ENCODE peak calls at places on chromosomes 5 and 9, in eight cellular contexts. One of them, this sample, is unnamed.

GRCh38 chr9:133149130-133150015 is 14.3 kb downstream of the GBGT1 start:
- DNase-seq in activated CD8-positive, alpha-beta memory T cell treated with anti-CD3 and anti-CD28 coated beads, Interleukin-2, amount 50 U/mL, for 48 hours: peak
- DNase-seq in NT2/D1: peak
- DNase-seq in cardiac septum: peak
- DNase-seq in ELF-1: peak
- DNase-seq in frontal cortex: peak
- DNase-seq in stimulated activated CD8-positive, alpha-beta memory T cell treated with anti-CD3 and anti-CD28 coated beads, Interleukin-12 subunit alpha, Interleukin-12 subunit beta, amount 100 ng/mL, for 1 hour: peak
- DNase-seq in HT1080: peak
- DNase-seq in this sample: peak

GRCh38 chr5:2128696-2129340 is 246.1 kb upstream of the IRX4 start:
- DNase-seq in activated CD8-positive, alpha-beta memory T cell treated with anti-CD3 and anti-CD28 coated beads, Interleukin-2, amount 50 U/mL, for 48 hours: no peak
- DNase-seq in NT2/D1: no peak
- DNase-seq in cardiac septum: no peak
- DNase-seq in ELF-1: no peak
- DNase-seq in frontal cortex: no peak
- DNase-seq in stimulated activated CD8-positive, alpha-beta memory T cell treated with anti-CD3 and anti-CD28 coated beads, Interleukin-12 subunit alpha, Interleukin-12 subunit beta, amount 100 ng/mL, for 1 hour: no peak
- DNase-seq in HT1080: no peak
- DNase-seq in this sample: no peak

GRCh38 chr9:128082173-128082572 is 14.1 kb downstream of the SLC25A25 start:
- DNase-seq in activated CD8-positive, alpha-beta memory T cell treated with anti-CD3 and anti-CD28 coated beads, Interleukin-2, amount 50 U/mL, for 48 hours: no peak
- DNase-seq in NT2/D1: no peak
- DNase-seq in cardiac septum: no peak
- DNase-seq in ELF-1: peak
- DNase-seq in frontal cortex: no peak
- DNase-seq in stimulated activated CD8-positive, alpha-beta memory T cell treated with anti-CD3 and anti-CD28 coated beads, Interleukin-12 subunit alpha, Interleukin-12 subunit beta, amount 100 ng/mL, for 1 hour: no peak
- DNase-seq in HT1080: no peak
- DNase-seq in this sample: peak

GRCh38 chr5:135034186-135034962 is at the start of gene PITX1:
- DNase-seq in activated CD8-positive, alpha-beta memory T cell treated with anti-CD3 and anti-CD28 coated beads, Interleukin-2, amount 50 U/mL, for 48 hours: no peak
- DNase-seq in NT2/D1: no peak
- DNase-seq in cardiac septum: no peak
- DNase-seq in ELF-1: peak
- DNase-seq in frontal cortex: peak
- DNase-seq in stimulated activated CD8-positive, alpha-beta memory T cell treated with anti-CD3 and anti-CD28 coated beads, Interleukin-12 subunit alpha, Interleukin-12 subunit beta, amount 100 ng/mL, for 1 hour: no peak
- DNase-seq in HT1080: peak
- DNase-seq in this sample: peak

GRCh38 chr5:43000914-43001313 is 39.2 kb downstream of the ANXA2R start:
- DNase-seq in activated CD8-positive, alpha-beta memory T cell treated with anti-CD3 and anti-CD28 coated beads, Interleukin-2, amount 50 U/mL, for 48 hours: no peak
- DNase-seq in NT2/D1: no peak
- DNase-seq in cardiac septum: no peak
- DNase-seq in ELF-1: no peak
- DNase-seq in frontal cortex: no peak
- DNase-seq in stimulated activated CD8-positive, alpha-beta memory T cell treated with anti-CD3 and anti-CD28 coated beads, Interleukin-12 subunit alpha, Interleukin-12 subunit beta, amount 100 ng/mL, for 1 hour: no peak
- DNase-seq in HT1080: no peak
- DNase-seq in this sample: peak

GRCh38 chr9:32412440-32412839 is 28.0 kb downstream of the ACO1 start:
- DNase-seq in activated CD8-positive, alpha-beta memory T cell treated with anti-CD3 and anti-CD28 coated beads, Interleukin-2, amount 50 U/mL, for 48 hours: no peak
- DNase-seq in NT2/D1: no peak
- DNase-seq in cardiac septum: no peak
- DNase-seq in ELF-1: no peak
- DNase-seq in frontal cortex: no peak
- DNase-seq in stimulated activated CD8-positive, alpha-beta memory T cell treated with anti-CD3 and anti-CD28 coated beads, Interleukin-12 subunit alpha, Interleukin-12 subunit beta, amount 100 ng/mL, for 1 hour: no peak
- DNase-seq in HT1080: no peak
- DNase-seq in this sample: no peak

GRCh38 chr5:172659909-172660628 is 19.0 kb downstream of the NEURL1B start:
- DNase-seq in activated CD8-positive, alpha-beta memory T cell treated with anti-CD3 and anti-CD28 coated beads, Interleukin-2, amount 50 U/mL, for 48 hours: no peak
- DNase-seq in NT2/D1: no peak
- DNase-seq in cardiac septum: peak
- DNase-seq in ELF-1: peak
- DNase-seq in frontal cortex: peak
- DNase-seq in stimulated activated CD8-positive, alpha-beta memory T cell treated with anti-CD3 and anti-CD28 coated beads, Interleukin-12 subunit alpha, Interleukin-12 subunit beta, amount 100 ng/mL, for 1 hour: no peak
- DNase-seq in HT1080: peak
- DNase-seq in this sample: peak

GRCh38 chr5:10701567-10702039 is 59.4 kb downstream of the DAP start:
- DNase-seq in activated CD8-positive, alpha-beta memory T cell treated with anti-CD3 and anti-CD28 coated beads, Interleukin-2, amount 50 U/mL, for 48 hours: no peak
- DNase-seq in NT2/D1: no peak
- DNase-seq in cardiac septum: no peak
- DNase-seq in ELF-1: no peak
- DNase-seq in frontal cortex: no peak
- DNase-seq in stimulated activated CD8-positive, alpha-beta memory T cell treated with anti-CD3 and anti-CD28 coated beads, Interleukin-12 subunit alpha, Interleukin-12 subunit beta, amount 100 ng/mL, for 1 hour: no peak
- DNase-seq in HT1080: peak
- DNase-seq in this sample: peak

GRCh38 chr9:86093788-86094555 is 5.4 kb downstream of the GOLM1 start:
- DNase-seq in activated CD8-positive, alpha-beta memory T cell treated with anti-CD3 and anti-CD28 coated beads, Interleukin-2, amount 50 U/mL, for 48 hours: no peak
- DNase-seq in NT2/D1: no peak
- DNase-seq in cardiac septum: no peak
- DNase-seq in ELF-1: peak
- DNase-seq in frontal cortex: no peak
- DNase-seq in stimulated activated CD8-positive, alpha-beta memory T cell treated with anti-CD3 and anti-CD28 coated beads, Interleukin-12 subunit alpha, Interleukin-12 subunit beta, amount 100 ng/mL, for 1 hour: no peak
- DNase-seq in HT1080: peak
- DNase-seq in this sample: no peak

GRCh38 chr5:90548069-90548593 is 10.5 kb upstream of the ADGRV1 start:
- DNase-seq in activated CD8-positive, alpha-beta memory T cell treated with anti-CD3 and anti-CD28 coated beads, Interleukin-2, amount 50 U/mL, for 48 hours: no peak
- DNase-seq in NT2/D1: no peak
- DNase-seq in cardiac septum: no peak
- DNase-seq in ELF-1: no peak
- DNase-seq in frontal cortex: no peak
- DNase-seq in stimulated activated CD8-positive, alpha-beta memory T cell treated with anti-CD3 and anti-CD28 coated beads, Interleukin-12 subunit alpha, Interleukin-12 subunit beta, amount 100 ng/mL, for 1 hour: no peak
- DNase-seq in HT1080: peak
- DNase-seq in this sample: no peak

GRCh38 chr9:88388886-88389617 is 808 bp downstream of the SPIN1 start:
- DNase-seq in activated CD8-positive, alpha-beta memory T cell treated with anti-CD3 and anti-CD28 coated beads, Interleukin-2, amount 50 U/mL, for 48 hours: peak
- DNase-seq in NT2/D1: peak
- DNase-seq in cardiac septum: peak
- DNase-seq in ELF-1: peak
- DNase-seq in frontal cortex: peak
- DNase-seq in stimulated activated CD8-positive, alpha-beta memory T cell treated with anti-CD3 and anti-CD28 coated beads, Interleukin-12 subunit alpha, Interleukin-12 subunit beta, amount 100 ng/mL, for 1 hour: peak
- DNase-seq in HT1080: peak
- DNase-seq in this sample: peak

GRCh38 chr5:89047591-89047990 is 164.6 kb upstream of the MEF2C start:
- DNase-seq in activated CD8-positive, alpha-beta memory T cell treated with anti-CD3 and anti-CD28 coated beads, Interleukin-2, amount 50 U/mL, for 48 hours: no peak
- DNase-seq in NT2/D1: no peak
- DNase-seq in cardiac septum: no peak
- DNase-seq in ELF-1: no peak
- DNase-seq in frontal cortex: no peak
- DNase-seq in stimulated activated CD8-positive, alpha-beta memory T cell treated with anti-CD3 and anti-CD28 coated beads, Interleukin-12 subunit alpha, Interleukin-12 subunit beta, amount 100 ng/mL, for 1 hour: no peak
- DNase-seq in HT1080: peak
- DNase-seq in this sample: no peak

GRCh38 chr9:123525424-123525823 is 169.4 kb downstream of the CRB2 start:
- DNase-seq in activated CD8-positive, alpha-beta memory T cell treated with anti-CD3 and anti-CD28 coated beads, Interleukin-2, amount 50 U/mL, for 48 hours: no peak
- DNase-seq in NT2/D1: no peak
- DNase-seq in cardiac septum: no peak
- DNase-seq in ELF-1: no peak
- DNase-seq in frontal cortex: no peak
- DNase-seq in stimulated activated CD8-positive, alpha-beta memory T cell treated with anti-CD3 and anti-CD28 coated beads, Interleukin-12 subunit alpha, Interleukin-12 subunit beta, amount 100 ng/mL, for 1 hour: no peak
- DNase-seq in HT1080: no peak
- DNase-seq in this sample: no peak

GRCh38 chr5:121019734-121020133 is 555.6 kb downstream of the PRR16 start:
- DNase-seq in activated CD8-positive, alpha-beta memory T cell treated with anti-CD3 and anti-CD28 coated beads, Interleukin-2, amount 50 U/mL, for 48 hours: no peak
- DNase-seq in NT2/D1: no peak
- DNase-seq in cardiac septum: no peak
- DNase-seq in ELF-1: no peak
- DNase-seq in frontal cortex: no peak
- DNase-seq in stimulated activated CD8-positive, alpha-beta memory T cell treated with anti-CD3 and anti-CD28 coated beads, Interleukin-12 subunit alpha, Interleukin-12 subunit beta, amount 100 ng/mL, for 1 hour: no peak
- DNase-seq in HT1080: no peak
- DNase-seq in this sample: no peak

GRCh38 chr9:127869310-127870152 is 7.9 kb downstream of the AK1 start:
- DNase-seq in activated CD8-positive, alpha-beta memory T cell treated with anti-CD3 and anti-CD28 coated beads, Interleukin-2, amount 50 U/mL, for 48 hours: peak
- DNase-seq in NT2/D1: peak
- DNase-seq in cardiac septum: peak
- DNase-seq in ELF-1: peak
- DNase-seq in frontal cortex: peak
- DNase-seq in stimulated activated CD8-positive, alpha-beta memory T cell treated with anti-CD3 and anti-CD28 coated beads, Interleukin-12 subunit alpha, Interleukin-12 subunit beta, amount 100 ng/mL, for 1 hour: peak
- DNase-seq in HT1080: peak
- DNase-seq in this sample: peak

GRCh38 chr9:136712690-136713554 is 550 bp downstream of the DIPK1B start:
- DNase-seq in activated CD8-positive, alpha-beta memory T cell treated with anti-CD3 and anti-CD28 coated beads, Interleukin-2, amount 50 U/mL, for 48 hours: no peak
- DNase-seq in NT2/D1: no peak
- DNase-seq in cardiac septum: no peak
- DNase-seq in ELF-1: peak
- DNase-seq in frontal cortex: no peak
- DNase-seq in stimulated activated CD8-positive, alpha-beta memory T cell treated with anti-CD3 and anti-CD28 coated beads, Interleukin-12 subunit alpha, Interleukin-12 subunit beta, amount 100 ng/mL, for 1 hour: no peak
- DNase-seq in HT1080: no peak
- DNase-seq in this sample: peak

GRCh38 chr5:34530637-34531036 is 125.5 kb upstream of the RAI14 start:
- DNase-seq in activated CD8-positive, alpha-beta memory T cell treated with anti-CD3 and anti-CD28 coated beads, Interleukin-2, amount 50 U/mL, for 48 hours: no peak
- DNase-seq in NT2/D1: no peak
- DNase-seq in cardiac septum: no peak
- DNase-seq in ELF-1: no peak
- DNase-seq in frontal cortex: no peak
- DNase-seq in stimulated activated CD8-positive, alpha-beta memory T cell treated with anti-CD3 and anti-CD28 coated beads, Interleukin-12 subunit alpha, Interleukin-12 subunit beta, amount 100 ng/mL, for 1 hour: no peak
- DNase-seq in HT1080: no peak
- DNase-seq in this sample: no peak

GRCh38 chr9:137268538-137269201 is 8.9 kb upstream of the TOR4A start:
- DNase-seq in activated CD8-positive, alpha-beta memory T cell treated with anti-CD3 and anti-CD28 coated beads, Interleukin-2, amount 50 U/mL, for 48 hours: no peak
- DNase-seq in NT2/D1: no peak
- DNase-seq in cardiac septum: no peak
- DNase-seq in ELF-1: no peak
- DNase-seq in frontal cortex: no peak
- DNase-seq in stimulated activated CD8-positive, alpha-beta memory T cell treated with anti-CD3 and anti-CD28 coated beads, Interleukin-12 subunit alpha, Interleukin-12 subunit beta, amount 100 ng/mL, for 1 hour: no peak
- DNase-seq in HT1080: no peak
- DNase-seq in this sample: peak

GRCh38 chr5:54705994-54706616 is 188.5 kb downstream of the SNX18 start:
- DNase-seq in activated CD8-positive, alpha-beta memory T cell treated with anti-CD3 and anti-CD28 coated beads, Interleukin-2, amount 50 U/mL, for 48 hours: no peak
- DNase-seq in NT2/D1: no peak
- DNase-seq in cardiac septum: no peak
- DNase-seq in ELF-1: no peak
- DNase-seq in frontal cortex: no peak
- DNase-seq in stimulated activated CD8-positive, alpha-beta memory T cell treated with anti-CD3 and anti-CD28 coated beads, Interleukin-12 subunit alpha, Interleukin-12 subunit beta, amount 100 ng/mL, for 1 hour: no peak
- DNase-seq in HT1080: no peak
- DNase-seq in this sample: no peak

GRCh38 chr5:167947312-167947711 is 344.1 kb upstream of the WWC1 start:
- DNase-seq in activated CD8-positive, alpha-beta memory T cell treated with anti-CD3 and anti-CD28 coated beads, Interleukin-2, amount 50 U/mL, for 48 hours: no peak
- DNase-seq in NT2/D1: no peak
- DNase-seq in cardiac septum: no peak
- DNase-seq in ELF-1: no peak
- DNase-seq in frontal cortex: no peak
- DNase-seq in stimulated activated CD8-positive, alpha-beta memory T cell treated with anti-CD3 and anti-CD28 coated beads, Interleukin-12 subunit alpha, Interleukin-12 subunit beta, amount 100 ng/mL, for 1 hour: no peak
- DNase-seq in HT1080: no peak
- DNase-seq in this sample: no peak

GRCh38 chr5:137431051-137431450 is 68.1 kb downstream of the SPOCK1 start:
- DNase-seq in activated CD8-positive, alpha-beta memory T cell treated with anti-CD3 and anti-CD28 coated beads, Interleukin-2, amount 50 U/mL, for 48 hours: no peak
- DNase-seq in NT2/D1: no peak
- DNase-seq in cardiac septum: no peak
- DNase-seq in ELF-1: no peak
- DNase-seq in frontal cortex: no peak
- DNase-seq in stimulated activated CD8-positive, alpha-beta memory T cell treated with anti-CD3 and anti-CD28 coated beads, Interleukin-12 subunit alpha, Interleukin-12 subunit beta, amount 100 ng/mL, for 1 hour: no peak
- DNase-seq in HT1080: no peak
- DNase-seq in this sample: no peak

GRCh38 chr5:10857333-10857723 is 96.3 kb upstream of the DAP start:
- DNase-seq in activated CD8-positive, alpha-beta memory T cell treated with anti-CD3 and anti-CD28 coated beads, Interleukin-2, amount 50 U/mL, for 48 hours: no peak
- DNase-seq in NT2/D1: no peak
- DNase-seq in cardiac septum: no peak
- DNase-seq in ELF-1: no peak
- DNase-seq in frontal cortex: no peak
- DNase-seq in stimulated activated CD8-positive, alpha-beta memory T cell treated with anti-CD3 and anti-CD28 coated beads, Interleukin-12 subunit alpha, Interleukin-12 subunit beta, amount 100 ng/mL, for 1 hour: no peak
- DNase-seq in HT1080: no peak
- DNase-seq in this sample: no peak

GRCh38 chr5:56124885-56125250 is 108.3 kb downstream of the ANKRD55 start:
- DNase-seq in activated CD8-positive, alpha-beta memory T cell treated with anti-CD3 and anti-CD28 coated beads, Interleukin-2, amount 50 U/mL, for 48 hours: no peak
- DNase-seq in NT2/D1: no peak
- DNase-seq in cardiac septum: no peak
- DNase-seq in ELF-1: no peak
- DNase-seq in frontal cortex: no peak
- DNase-seq in stimulated activated CD8-positive, alpha-beta memory T cell treated with anti-CD3 and anti-CD28 coated beads, Interleukin-12 subunit alpha, Interleukin-12 subunit beta, amount 100 ng/mL, for 1 hour: no peak
- DNase-seq in HT1080: no peak
- DNase-seq in this sample: no peak

GRCh38 chr5:79464278-79464677 is 49.7 kb downstream of the HOMER1 start:
- DNase-seq in activated CD8-positive, alpha-beta memory T cell treated with anti-CD3 and anti-CD28 coated beads, Interleukin-2, amount 50 U/mL, for 48 hours: no peak
- DNase-seq in NT2/D1: no peak
- DNase-seq in cardiac septum: no peak
- DNase-seq in ELF-1: no peak
- DNase-seq in frontal cortex: no peak
- DNase-seq in stimulated activated CD8-positive, alpha-beta memory T cell treated with anti-CD3 and anti-CD28 coated beads, Interleukin-12 subunit alpha, Interleukin-12 subunit beta, amount 100 ng/mL, for 1 hour: no peak
- DNase-seq in HT1080: no peak
- DNase-seq in this sample: no peak

GRCh38 chr5:111746791-111747190 is 10.2 kb downstream of the NREP start:
- DNase-seq in activated CD8-positive, alpha-beta memory T cell treated with anti-CD3 and anti-CD28 coated beads, Interleukin-2, amount 50 U/mL, for 48 hours: no peak
- DNase-seq in NT2/D1: no peak
- DNase-seq in cardiac septum: no peak
- DNase-seq in ELF-1: no peak
- DNase-seq in frontal cortex: no peak
- DNase-seq in stimulated activated CD8-positive, alpha-beta memory T cell treated with anti-CD3 and anti-CD28 coated beads, Interleukin-12 subunit alpha, Interleukin-12 subunit beta, amount 100 ng/mL, for 1 hour: no peak
- DNase-seq in HT1080: no peak
- DNase-seq in this sample: no peak